ENCODE peak calls at places on chromosomes 5 and 9, in seven cellular contexts. One of them, this sample, is unnamed.

GRCh38 chr9:130020618-130021017 is 22.4 kb downstream of the FNBP1 start:
- DNase-seq in globus pallidus: peak
- DNase-seq in stimulated activated CD4-positive, alpha-beta T cell treated with anti-CD3 and anti-CD28 coated beads, TNF-alpha, amount 100 ng/mL, for 24 hours: no peak
- DNase-seq in left cardiac atrium: no peak
- DNase-seq in T-helper 2 cell: no peak
- DNase-seq in non-pigmented ciliary epithelial cell: no peak
- DNase-seq in K562: no peak
- DNase-seq in this sample: no peak

GRCh38 chr5:102536323-102536928 is 37.6 kb upstream of the SLCO6A1 start:
- DNase-seq in left cardiac atrium: no peak
- DNase-seq in K562: no peak
- DNase-seq in non-pigmented ciliary epithelial cell: no peak
- DNase-seq in stimulated activated CD4-positive, alpha-beta T cell treated with anti-CD3 and anti-CD28 coated beads, TNF-alpha, amount 100 ng/mL, for 24 hours: no peak
- DNase-seq in globus pallidus: peak
- DNase-seq in T-helper 2 cell: no peak
- DNase-seq in this sample: no peak

GRCh38 chr9:3251309-3251708 is 274.5 kb downstream of the RFX3 start:
- DNase-seq in non-pigmented ciliary epithelial cell: no peak
- DNase-seq in T-helper 2 cell: no peak
- DNase-seq in stimulated activated CD4-positive, alpha-beta T cell treated with anti-CD3 and anti-CD28 coated beads, TNF-alpha, amount 100 ng/mL, for 24 hours: no peak
- DNase-seq in K562: no peak
- DNase-seq in globus pallidus: no peak
- DNase-seq in left cardiac atrium: no peak
- DNase-seq in this sample: no peak

GRCh38 chr9:16058131-16058549 is 505.3 kb downstream of the CCDC171 start:
- DNase-seq in T-helper 2 cell: no peak
- DNase-seq in globus pallidus: no peak
- DNase-seq in left cardiac atrium: no peak
- DNase-seq in stimulated activated CD4-positive, alpha-beta T cell treated with anti-CD3 and anti-CD28 coated beads, TNF-alpha, amount 100 ng/mL, for 24 hours: no peak
- DNase-seq in K562: no peak
- DNase-seq in non-pigmented ciliary epithelial cell: no peak
- DNase-seq in this sample: peak

GRCh38 chr9:34576943-34577634 is 12.4 kb downstream of the CNTFR start:
- DNase-seq in non-pigmented ciliary epithelial cell: no peak
- DNase-seq in globus pallidus: no peak
- DNase-seq in K562: no peak
- DNase-seq in T-helper 2 cell: no peak
- DNase-seq in left cardiac atrium: no peak
- DNase-seq in stimulated activated CD4-positive, alpha-beta T cell treated with anti-CD3 and anti-CD28 coated beads, TNF-alpha, amount 100 ng/mL, for 24 hours: no peak
- DNase-seq in this sample: no peak

GRCh38 chr5:10699281-10699874 is 61.7 kb downstream of the DAP start:
- DNase-seq in K562: no peak
- DNase-seq in stimulated activated CD4-positive, alpha-beta T cell treated with anti-CD3 and anti-CD28 coated beads, TNF-alpha, amount 100 ng/mL, for 24 hours: no peak
- DNase-seq in left cardiac atrium: no peak
- DNase-seq in globus pallidus: no peak
- DNase-seq in T-helper 2 cell: no peak
- DNase-seq in non-pigmented ciliary epithelial cell: no peak
- DNase-seq in this sample: no peak

GRCh38 chr9:134123764-134124128 is 12.1 kb upstream of the WDR5 start:
- DNase-seq in K562: no peak
- DNase-seq in globus pallidus: no peak
- DNase-seq in non-pigmented ciliary epithelial cell: no peak
- DNase-seq in T-helper 2 cell: no peak
- DNase-seq in stimulated activated CD4-positive, alpha-beta T cell treated with anti-CD3 and anti-CD28 coated beads, TNF-alpha, amount 100 ng/mL, for 24 hours: no peak
- DNase-seq in left cardiac atrium: no peak
- DNase-seq in this sample: no peak

GRCh38 chr5:43065384-43066230 is 25.5 kb upstream of the ANXA2R start:
- DNase-seq in K562: no peak
- DNase-seq in stimulated activated CD4-positive, alpha-beta T cell treated with anti-CD3 and anti-CD28 coated beads, TNF-alpha, amount 100 ng/mL, for 24 hours: peak
- DNase-seq in non-pigmented ciliary epithelial cell: no peak
- DNase-seq in left cardiac atrium: peak
- DNase-seq in globus pallidus: peak
- DNase-seq in T-helper 2 cell: peak
- DNase-seq in this sample: peak

GRCh38 chr5:17802256-17802655 is 168.0 kb downstream of the TAF11L14 start:
- DNase-seq in non-pigmented ciliary epithelial cell: no peak
- DNase-seq in globus pallidus: no peak
- DNase-seq in left cardiac atrium: no peak
- DNase-seq in stimulated activated CD4-positive, alpha-beta T cell treated with anti-CD3 and anti-CD28 coated beads, TNF-alpha, amount 100 ng/mL, for 24 hours: no peak
- DNase-seq in K562: no peak
- DNase-seq in T-helper 2 cell: no peak
- DNase-seq in this sample: no peak

GRCh38 chr5:483011-483410 is 40.0 kb downstream of the EXOC3 start:
- DNase-seq in left cardiac atrium: no peak
- DNase-seq in globus pallidus: no peak
- DNase-seq in T-helper 2 cell: no peak
- DNase-seq in K562: no peak
- DNase-seq in stimulated activated CD4-positive, alpha-beta T cell treated with anti-CD3 and anti-CD28 coated beads, TNF-alpha, amount 100 ng/mL, for 24 hours: no peak
- DNase-seq in non-pigmented ciliary epithelial cell: no peak
- DNase-seq in this sample: no peak

GRCh38 chr5:134438641-134439621 is 27.2 kb upstream of the CDKN2AIPNL start:
- DNase-seq in T-helper 2 cell: no peak
- DNase-seq in non-pigmented ciliary epithelial cell: peak
- DNase-seq in left cardiac atrium: peak
- DNase-seq in K562: no peak
- DNase-seq in stimulated activated CD4-positive, alpha-beta T cell treated with anti-CD3 and anti-CD28 coated beads, TNF-alpha, amount 100 ng/mL, for 24 hours: no peak
- DNase-seq in globus pallidus: peak
- DNase-seq in this sample: peak

GRCh38 chr9:84779892-84780291 is 110.4 kb downstream of the NTRK2 start:
- DNase-seq in K562: no peak
- DNase-seq in left cardiac atrium: no peak
- DNase-seq in stimulated activated CD4-positive, alpha-beta T cell treated with anti-CD3 and anti-CD28 coated beads, TNF-alpha, amount 100 ng/mL, for 24 hours: no peak
- DNase-seq in globus pallidus: no peak
- DNase-seq in non-pigmented ciliary epithelial cell: no peak
- DNase-seq in T-helper 2 cell: no peak
- DNase-seq in this sample: no peak

GRCh38 chr5:55383254-55383653 is 75.5 kb downstream of the MTREX start:
- DNase-seq in stimulated activated CD4-positive, alpha-beta T cell treated with anti-CD3 and anti-CD28 coated beads, TNF-alpha, amount 100 ng/mL, for 24 hours: no peak
- DNase-seq in T-helper 2 cell: no peak
- DNase-seq in K562: no peak
- DNase-seq in globus pallidus: no peak
- DNase-seq in non-pigmented ciliary epithelial cell: no peak
- DNase-seq in left cardiac atrium: no peak
- DNase-seq in this sample: no peak

GRCh38 chr5:173155912-173156311 is 11.6 kb downstream of the BNIP1 start:
- DNase-seq in K562: no peak
- DNase-seq in T-helper 2 cell: no peak
- DNase-seq in non-pigmented ciliary epithelial cell: no peak
- DNase-seq in left cardiac atrium: no peak
- DNase-seq in globus pallidus: peak
- DNase-seq in stimulated activated CD4-positive, alpha-beta T cell treated with anti-CD3 and anti-CD28 coated beads, TNF-alpha, amount 100 ng/mL, for 24 hours: no peak
- DNase-seq in this sample: no peak

GRCh38 chr5:179963375-179963774 is 55.7 kb upstream of the TBC1D9B start:
- DNase-seq in non-pigmented ciliary epithelial cell: no peak
- DNase-seq in stimulated activated CD4-positive, alpha-beta T cell treated with anti-CD3 and anti-CD28 coated beads, TNF-alpha, amount 100 ng/mL, for 24 hours: no peak
- DNase-seq in K562: no peak
- DNase-seq in globus pallidus: peak
- DNase-seq in left cardiac atrium: no peak
- DNase-seq in T-helper 2 cell: no peak
- DNase-seq in this sample: no peak

GRCh38 chr5:145324101-145324500 is 511.0 kb downstream of the PRELID2 start:
- DNase-seq in left cardiac atrium: no peak
- DNase-seq in globus pallidus: no peak
- DNase-seq in stimulated activated CD4-positive, alpha-beta T cell treated with anti-CD3 and anti-CD28 coated beads, TNF-alpha, amount 100 ng/mL, for 24 hours: no peak
- DNase-seq in K562: no peak
- DNase-seq in T-helper 2 cell: no peak
- DNase-seq in non-pigmented ciliary epithelial cell: no peak
- DNase-seq in this sample: no peak

This sample was measured in Daoy.